ENCODE peak calls at places on chromosomes 16 and 17, in nine cellular contexts. One of them, this sample, is unnamed.

GRCh38 chr17:63798572-63799113 is 24.7 kb downstream of the DDX42 start:
- DNase-seq in omental fat pad: no peak
- DNase-seq in HEK293T: no peak
- DNase-seq in activated CD8-positive, alpha-beta T cell treated with anti-CD3 and anti-CD28 coated beads for 36 hours: no peak
- DNase-seq in type B pancreatic cell: no peak
- DNase-seq in HFFc6: no peak
- DNase-seq in CD4-positive, alpha-beta T cell: no peak
- DNase-seq in T-helper 1 cell: no peak
- DNase-seq in EH: no peak
- DNase-seq in this sample: no peak

GRCh38 chr16:11674001-11674817 is 6.0 kb downstream of the SNN start:
- DNase-seq in omental fat pad: no peak
- DNase-seq in EH: no peak
- DNase-seq in HEK293T: no peak
- DNase-seq in CD4-positive, alpha-beta T cell: no peak
- DNase-seq in HFFc6: no peak
- DNase-seq in T-helper 1 cell: no peak
- DNase-seq in type B pancreatic cell: no peak
- DNase-seq in activated CD8-positive, alpha-beta T cell treated with anti-CD3 and anti-CD28 coated beads for 36 hours: no peak
- DNase-seq in this sample: no peak

GRCh38 chr16:19655242-19655777 is 62.7 kb downstream of the KNOP1 start:
- DNase-seq in type B pancreatic cell: no peak
- DNase-seq in activated CD8-positive, alpha-beta T cell treated with anti-CD3 and anti-CD28 coated beads for 36 hours: no peak
- DNase-seq in T-helper 1 cell: no peak
- DNase-seq in HEK293T: no peak
- DNase-seq in EH: no peak
- DNase-seq in CD4-positive, alpha-beta T cell: no peak
- DNase-seq in HFFc6: no peak
- DNase-seq in omental fat pad: no peak
- DNase-seq in this sample: no peak

GRCh38 chr16:71230122-71230845 is at the start of gene HYDIN:
- DNase-seq in type B pancreatic cell: peak; percentile 92
- DNase-seq in T-helper 1 cell: no peak
- DNase-seq in EH: peak; percentile 54
- DNase-seq in CD4-positive, alpha-beta T cell: no peak
- DNase-seq in activated CD8-positive, alpha-beta T cell treated with anti-CD3 and anti-CD28 coated beads for 36 hours: peak; percentile 53
- DNase-seq in HFFc6: no peak
- DNase-seq in omental fat pad: no peak
- DNase-seq in HEK293T: peak; percentile 84
- DNase-seq in this sample: peak; percentile 70

GRCh38 chr17:82299452-82299851 is 18.0 kb downstream of the CD7 start:
- DNase-seq in type B pancreatic cell: no peak
- DNase-seq in T-helper 1 cell: peak; percentile 33
- DNase-seq in CD4-positive, alpha-beta T cell: no peak
- DNase-seq in HEK293T: no peak
- DNase-seq in activated CD8-positive, alpha-beta T cell treated with anti-CD3 and anti-CD28 coated beads for 36 hours: peak; percentile 59
- DNase-seq in omental fat pad: no peak
- DNase-seq in HFFc6: no peak
- DNase-seq in EH: no peak
- DNase-seq in this sample: no peak

GRCh38 chr17:39666231-39666600 is 1.1 kb downstream of the TCAP start:
- DNase-seq in type B pancreatic cell: no peak
- DNase-seq in EH: no peak
- DNase-seq in CD4-positive, alpha-beta T cell: no peak
- DNase-seq in activated CD8-positive, alpha-beta T cell treated with anti-CD3 and anti-CD28 coated beads for 36 hours: no peak
- DNase-seq in omental fat pad: no peak
- DNase-seq in HEK293T: no peak
- DNase-seq in HFFc6: no peak
- DNase-seq in T-helper 1 cell: no peak
- DNase-seq in this sample: no peak

GRCh38 chr16:17346441-17346773 is 124.4 kb downstream of the XYLT1 start:
- DNase-seq in EH: no peak
- DNase-seq in activated CD8-positive, alpha-beta T cell treated with anti-CD3 and anti-CD28 coated beads for 36 hours: no peak
- DNase-seq in HEK293T: no peak
- DNase-seq in T-helper 1 cell: no peak
- DNase-seq in HFFc6: no peak
- DNase-seq in omental fat pad: no peak
- DNase-seq in CD4-positive, alpha-beta T cell: no peak
- DNase-seq in type B pancreatic cell: no peak
- DNase-seq in this sample: no peak

GRCh38 chr17:2239882-2240430 is 63.6 kb downstream of the SMG6 start:
- DNase-seq in HFFc6: peak; percentile 88
- DNase-seq in activated CD8-positive, alpha-beta T cell treated with anti-CD3 and anti-CD28 coated beads for 36 hours: peak; percentile 66
- DNase-seq in HEK293T: no peak
- DNase-seq in CD4-positive, alpha-beta T cell: no peak
- DNase-seq in type B pancreatic cell: no peak
- DNase-seq in T-helper 1 cell: peak; percentile 45
- DNase-seq in omental fat pad: no peak
- DNase-seq in EH: peak; percentile 91
- DNase-seq in this sample: peak; percentile 82

GRCh38 chr17:8041249-8041928 is 2.5 kb downstream of the ALOX15B start:
- DNase-seq in HFFc6: peak; percentile 51
- DNase-seq in activated CD8-positive, alpha-beta T cell treated with anti-CD3 and anti-CD28 coated beads for 36 hours: peak; percentile 68
- DNase-seq in EH: peak; percentile 74
- DNase-seq in T-helper 1 cell: peak; percentile 47
- DNase-seq in HEK293T: peak; percentile 42
- DNase-seq in type B pancreatic cell: no peak
- DNase-seq in CD4-positive, alpha-beta T cell: no peak
- DNase-seq in omental fat pad: no peak
- DNase-seq in this sample: no peak

GRCh38 chr16:80591071-80591935 is 50.5 kb downstream of the DYNLRB2 start:
- DNase-seq in activated CD8-positive, alpha-beta T cell treated with anti-CD3 and anti-CD28 coated beads for 36 hours: peak; percentile 50
- DNase-seq in T-helper 1 cell: peak; percentile 91
- DNase-seq in HEK293T: no peak
- DNase-seq in omental fat pad: no peak
- DNase-seq in HFFc6: no peak
- DNase-seq in EH: peak; percentile 4
- DNase-seq in CD4-positive, alpha-beta T cell: peak; percentile 2
- DNase-seq in type B pancreatic cell: no peak
- DNase-seq in this sample: no peak

GRCh38 chr17:47840742-47841487 is at the start of gene SCRN2:
- DNase-seq in HFFc6: peak; percentile 69
- DNase-seq in omental fat pad: peak; percentile 76
- DNase-seq in T-helper 1 cell: peak; percentile 88
- DNase-seq in activated CD8-positive, alpha-beta T cell treated with anti-CD3 and anti-CD28 coated beads for 36 hours: peak; percentile 92
- DNase-seq in HEK293T: peak; percentile 90
- DNase-seq in type B pancreatic cell: peak; percentile 95
- DNase-seq in CD4-positive, alpha-beta T cell: peak; percentile 79
- DNase-seq in EH: peak; percentile 84
- DNase-seq in this sample: peak; percentile 90

GRCh38 chr16:21097151-21097550 is 53.5 kb downstream of the DNAH3 start:
- DNase-seq in EH: peak; percentile 77
- DNase-seq in T-helper 1 cell: no peak
- DNase-seq in HFFc6: peak; percentile 58
- DNase-seq in CD4-positive, alpha-beta T cell: no peak
- DNase-seq in activated CD8-positive, alpha-beta T cell treated with anti-CD3 and anti-CD28 coated beads for 36 hours: no peak
- DNase-seq in HEK293T: no peak
- DNase-seq in type B pancreatic cell: no peak
- DNase-seq in omental fat pad: no peak
- DNase-seq in this sample: no peak

GRCh38 chr16:23635958-23636357 is 5.2 kb downstream of the PALB2 start:
- DNase-seq in activated CD8-positive, alpha-beta T cell treated with anti-CD3 and anti-CD28 coated beads for 36 hours: no peak
- DNase-seq in HEK293T: no peak
- DNase-seq in omental fat pad: no peak
- DNase-seq in CD4-positive, alpha-beta T cell: no peak
- DNase-seq in HFFc6: no peak
- DNase-seq in T-helper 1 cell: no peak
- DNase-seq in EH: no peak
- DNase-seq in type B pancreatic cell: no peak
- DNase-seq in this sample: no peak

GRCh38 chr17:65362826-65363225 is 198.6 kb downstream of the AXIN2 start:
- DNase-seq in HEK293T: no peak
- DNase-seq in HFFc6: no peak
- DNase-seq in T-helper 1 cell: no peak
- DNase-seq in type B pancreatic cell: no peak
- DNase-seq in EH: peak; percentile 1
- DNase-seq in CD4-positive, alpha-beta T cell: no peak
- DNase-seq in omental fat pad: no peak
- DNase-seq in activated CD8-positive, alpha-beta T cell treated with anti-CD3 and anti-CD28 coated beads for 36 hours: no peak
- DNase-seq in this sample: no peak

This sample was measured in adrenal gland.